ENCODE peak calls at places on chromosome 22, in seven cellular contexts. K, S, C, P, D, T and W are unnamed samples.

GRCh38 chr22:46068908-46069481 is 81.3 kb upstream of the PPARA start:
- DNase-seq in P (peak; percentile 87), C (no peak), K (peak; percentile 79), D (peak; percentile 51), S (no peak), T (peak; percentile 26), W (no peak)

GRCh38 chr22:38172489-38173155 is 9.0 kb downstream of the PLA2G6 start:
- DNase-seq in C (no peak), T (peak; percentile 93), K (peak; percentile 76), P (no peak), D (no peak), S (no peak), W (no peak)

GRCh38 chr22:45235101-45235777 is 5.5 kb downstream of the KIAA0930 start:
- DNase-seq in D (no peak), S (no peak), P (no peak), C (peak; percentile 88), K (no peak), T (peak; percentile 56), W (no peak)

GRCh38 chr22:45026511-45026910 is 16.7 kb upstream of the PHF21B start:
- DNase-seq in D (no peak), K (no peak), P (no peak), S (no peak), T (no peak), C (no peak), W (no peak)

GRCh38 chr22:33848251-33848650 is 72.0 kb downstream of the LARGE1 start:
- DNase-seq in D (no peak), P (no peak), K (no peak), T (no peak), C (no peak), S (no peak), W (no peak)

GRCh38 chr22:44828193-44828592 is 75.8 kb downstream of the ARHGAP8 start:
- DNase-seq in K (peak; percentile 2), D (no peak), C (no peak), S (peak; percentile 57), P (no peak), T (no peak), W (no peak)

GRCh38 chr22:32996702-32997101 is 61.5 kb downstream of the SYN3 start:
- DNase-seq in T (no peak), K (peak; percentile 10), C (no peak), P (no peak), D (no peak), S (no peak), W (no peak)

GRCh38 chr22:44567846-44568493 is 69.9 kb upstream of the RTL6 start:
- DNase-seq in D (no peak), S (peak; percentile 70), K (peak; percentile 71), C (peak; percentile 37), T (peak; percentile 57), P (no peak), W (peak; percentile 9)

GRCh38 chr22:27433585-27434190 is 367.9 kb downstream of the MN1 start:
- DNase-seq in C (no peak), D (no peak), K (no peak), S (no peak), P (no peak), T (no peak), W (no peak)

GRCh38 chr22:20805972-20806471 is 32.1 kb downstream of the SERPIND1 start:
- DNase-seq in T (no peak), D (no peak), P (no peak), K (peak; percentile 48), S (no peak), C (no peak), W (peak; percentile 4)

GRCh38 chr22:45885941-45886395 is 91.0 kb downstream of the WNT7B start:
- DNase-seq in C (no peak), K (no peak), S (peak; percentile 59), D (no peak), P (no peak), T (no peak), W (no peak)

GRCh38 chr22:49312601-49313000 is 515.1 kb downstream of the BRD1 start:
- DNase-seq in K (no peak), T (no peak), S (no peak), P (no peak), C (no peak), D (no peak), W (no peak)

GRCh38 chr22:49321477-49322055 is 506.1 kb downstream of the BRD1 start:
- DNase-seq in S (no peak), T (peak; percentile 23), C (no peak), P (no peak), D (no peak), K (no peak), W (no peak)

GRCh38 chr22:49320714-49321476 is 506.8 kb downstream of the BRD1 start:
- DNase-seq in C (no peak), T (peak; percentile 17), D (no peak), K (no peak), P (no peak), S (no peak), W (no peak)

GRCh38 chr22:49322231-49322630 is 505.4 kb downstream of the BRD1 start:
- DNase-seq in S (no peak), T (peak; percentile 9), P (no peak), D (no peak), C (no peak), K (no peak), W (no peak)

GRCh38 chr22:49317369-49317768 is 510.3 kb downstream of the BRD1 start:
- DNase-seq in S (no peak), P (no peak), D (no peak), T (no peak), C (no peak), K (no peak), W (no peak)
- TF ChIP-seq CTCF in S (no peak), P (no peak), D (no peak), T (no peak), C (peak; percentile 14), K (no peak), W (no peak)

GRCh38 chr22:36828815-36829214 is 12.0 kb upstream of the PVALB start:
- DNase-seq in S (no peak), K (no peak), D (no peak), P (no peak), C (no peak), T (no peak), W (no peak)

GRCh38 chr22:36833073-36833472 is 16.2 kb upstream of the PVALB start:
- DNase-seq in K (no peak), C (no peak), D (no peak), S (no peak), P (no peak), T (no peak), W (no peak)

GRCh38 chr22:36829370-36830002 is 12.7 kb upstream of the PVALB start:
- DNase-seq in T (no peak), P (no peak), K (no peak), S (no peak), D (no peak), C (no peak), W (no peak)

GRCh38 chr22:36826262-36826661 is 9.4 kb upstream of the PVALB start:
- DNase-seq in S (no peak), C (no peak), K (no peak), D (no peak), T (no peak), P (no peak), W (no peak)

GRCh38 chr22:36830601-36831000 is 13.8 kb upstream of the PVALB start:
- DNase-seq in D (no peak), S (no peak), P (no peak), K (no peak), T (no peak), C (no peak), W (no peak)
- H3K4me3 ChIP-seq in D (no peak overlapping the region), S (no peak overlapping the region), P (no peak overlapping the region), K (no peak overlapping the region), T (no peak overlapping the region), C (no peak overlapping the region), W (no peak overlapping the region)

DNA sequence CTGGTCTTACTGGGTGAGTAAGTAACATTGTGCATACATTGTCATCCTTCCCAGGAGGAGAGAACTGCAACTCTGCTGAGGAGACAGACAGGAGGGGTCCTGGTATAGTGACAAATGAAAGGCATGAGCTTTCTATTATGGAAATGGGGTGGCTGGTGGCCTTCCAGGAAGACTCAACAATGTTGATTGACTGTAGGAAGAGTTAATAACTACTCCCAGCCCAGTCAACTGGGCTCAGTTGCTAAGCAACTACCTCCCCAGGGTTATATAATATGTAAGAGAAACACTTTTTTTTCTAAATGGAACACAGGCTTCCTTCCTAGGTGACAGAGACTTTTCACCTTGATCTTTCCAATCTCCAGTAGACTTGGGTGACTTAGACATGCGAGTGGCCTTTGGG is 28.2 kb downstream of the SEZ6L start:
- DNase-seq in K (no peak), T (no peak), S (no peak), P (no peak), C (no peak), D (no peak), W (no peak)
- TF ChIP-seq CTCF in K (no peak), T (no peak), S (no peak), P (no peak), C (no peak), D (no peak), W (no peak)

GRCh38 chr22:30159561-30160353 is 79.5 kb downstream of the HORMAD2 start:
- DNase-seq in S (no peak), T (no peak), D (peak; percentile 56), C (no peak), K (peak; percentile 84), P (peak; percentile 7), W (peak; percentile 29)
- H3K4me3 ChIP-seq in S (no peak overlapping the region), T (no peak overlapping the region), D (no peak overlapping the region), C (no peak overlapping the region), K (no peak overlapping the region), P (no peak overlapping the region), W (no peak overlapping the region)

DNA sequence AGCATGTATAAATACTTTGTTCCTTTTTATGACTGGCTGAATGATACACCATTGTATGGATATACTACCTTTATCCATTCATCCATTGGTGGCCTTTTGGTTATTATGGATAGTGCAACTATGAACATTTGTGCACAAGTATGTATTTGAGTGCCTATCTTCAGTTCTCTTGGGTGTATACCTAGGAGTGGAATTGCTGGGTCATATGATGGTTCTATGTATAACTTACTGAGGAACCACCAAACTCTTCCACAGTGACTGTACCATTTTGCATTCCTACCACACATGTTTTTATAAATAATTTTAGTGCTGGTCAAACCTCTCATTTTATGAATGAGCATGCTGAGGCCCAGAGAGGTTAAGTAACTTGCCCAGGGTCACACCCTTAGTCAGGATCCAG is 3.8 kb upstream of the PATZ1 start:
- DNase-seq in C (no peak), P (no peak), K (no peak), T (no peak), D (no peak), S (no peak), W (no peak)
- TF ChIP-seq CTCF in C (no peak), P (no peak), K (no peak), T (no peak), D (no peak), S (no peak), W (no peak)

GRCh38 chr22:43345761-43346261 is 2.6 kb upstream of the SCUBE1 start:
- DNase-seq in S (no peak), D (no peak), T (no peak), P (no peak), K (no peak), C (no peak), W (no peak)
- H3K4me3 ChIP-seq in S (no peak overlapping the region), D (no peak overlapping the region), T (no peak overlapping the region), P (no peak overlapping the region), K (no peak overlapping the region), C (no peak overlapping the region), W (no peak overlapping the region)